ENCODE peak calls at places on chromosomes 1 and 21, in five cellular contexts. P, H, W, K and C are unnamed samples.

GRCh38 chr1:44608141-44608540 is 66.1 kb downstream of the TMEM53 start:
- DNase-seq in P (no peak), H (no peak), W (no peak), K (no peak), C (no peak)

GRCh38 chr1:167661527-167662436 is 31.8 kb downstream of the RCSD1 start:
- DNase-seq in P (no peak), H (peak), W (peak), K (peak), C (peak)

GRCh38 chr1:106523448-106523847 is 533.0 kb upstream of the PRMT6 start:
- DNase-seq in P (no peak), H (no peak), W (no peak), K (no peak), C (no peak)

GRCh38 chr1:240169188-240169587 is 77.5 kb downstream of the FMN2 start:
- DNase-seq in P (no peak), H (no peak), W (peak), K (peak), C (peak)

GRCh38 chr1:206809504-206810084 is 37.3 kb upstream of the IL10 start:
- DNase-seq in P (no peak), H (no peak), W (peak), K (peak), C (peak)

GRCh38 chr1:222195857-222196256 is 352.0 kb downstream of the HHIPL2 start:
- DNase-seq in P (no peak), H (no peak), W (no peak), K (no peak), C (no peak)

GRCh38 chr1:21331752-21332480 is 41.7 kb upstream of the ECE1 start:
- DNase-seq in P (no peak), H (no peak), W (no peak), K (no peak), C (no peak)

GRCh38 chr1:27869719-27870085 is 2.6 kb upstream of the THEMIS2 start:
- DNase-seq in P (no peak), H (no peak), W (no peak), K (no peak), C (no peak)

GRCh38 chr1:3357526-3358297 is 96.8 kb upstream of the ARHGEF16 start:
- DNase-seq in P (no peak), H (no peak), W (no peak), K (no peak), C (no peak)

GRCh38 chr1:20932437-20932977 is 145.4 kb upstream of the HP1BP3 start:
- DNase-seq in P (no peak), H (no peak), W (no peak), K (no peak), C (no peak)

GRCh38 chr1:121519042-121519755 is 334.4 kb downstream of the SRGAP2C start:
- DNase-seq in P (peak), H (no peak), W (peak), K (peak), C (no peak)

GRCh38 chr1:52259886-52260285 is 106.1 kb downstream of the CC2D1B start:
- DNase-seq in P (no peak), H (no peak), W (no peak), K (no peak), C (no peak)

GRCh38 chr1:236522937-236523703 is 662 bp upstream of the LGALS8 start:
- DNase-seq in P (no peak), H (no peak), W (no peak), K (no peak), C (no peak)

GRCh38 chr1:51926171-51926812 is 47.8 kb upstream of the NRDC start:
- DNase-seq in P (no peak), H (no peak), W (peak), K (peak), C (peak)

GRCh38 chr1:167510880-167511279 is 7.4 kb downstream of the CD247 start:
- DNase-seq in P (no peak), H (no peak), W (no peak), K (no peak), C (no peak)

GRCh38 chr1:204623894-204624361 is 61.6 kb downstream of the LRRN2 start:
- DNase-seq in P (no peak), H (no peak), W (no peak), K (no peak), C (no peak)

GRCh38 chr1:27807385-27807784 is 23.2 kb upstream of the PPP1R8 start:
- DNase-seq in P (no peak), H (no peak), W (peak), K (no peak), C (no peak)

GRCh38 chr1:47471163-47471562 is 33.3 kb downstream of the FOXD2 start:
- DNase-seq in P (no peak), H (no peak), W (peak), K (no peak), C (peak)

GRCh38 chr1:15997076-15997585 is 6.9 kb upstream of the SRARP start:
- DNase-seq in P (no peak), H (no peak), W (no peak), K (no peak), C (no peak)

GRCh38 chr1:45913183-45913924 is 109.9 kb downstream of the MAST2 start:
- DNase-seq in P (no peak), H (peak), W (peak), K (peak), C (peak)

GRCh38 chr1:53371121-53371666 is 43.3 kb upstream of the LRP8 start:
- DNase-seq in P (peak), H (no peak), W (no peak), K (no peak), C (no peak)

GRCh38 chr1:38915352-38915948 is 26.2 kb downstream of the RHBDL2 start:
- DNase-seq in P (no peak), H (peak), W (no peak), K (no peak), C (no peak)

GRCh38 chr1:205294175-205294913 is 27.2 kb downstream of the NUAK2 start:
- DNase-seq in P (no peak), H (peak), W (peak), K (peak), C (peak)

GRCh38 chr1:234826352-234826751 is 216.4 kb upstream of the IRF2BP2 start:
- DNase-seq in P (no peak), H (no peak), W (no peak), K (no peak), C (no peak)

GRCh38 chr1:87794788-87795614 is 466.3 kb downstream of the LMO4 start:
- DNase-seq in P (no peak), H (peak), W (peak), K (peak), C (peak)

GRCh38 chr1:74766579-74766978 is 33.6 kb downstream of the TYW3 start:
- DNase-seq in P (no peak), H (no peak), W (no peak), K (peak), C (no peak)

GRCh38 chr1:10651377-10651776 is 145.1 kb downstream of the CASZ1 start:
- DNase-seq in P (no peak), H (no peak), W (no peak), K (no peak), C (no peak)

GRCh38 chr1:246367046-246367445 is 140.0 kb downstream of the SMYD3 start:
- DNase-seq in P (no peak), H (no peak), W (peak), K (no peak), C (peak)

GRCh38 chr1:15427280-15427666 is 11.0 kb upstream of the CTRC start:
- DNase-seq in P (no peak), H (no peak), W (no peak), K (no peak), C (no peak)

GRCh38 chr21:8993284-8993942 is 1528.0 kb upstream of the TPTE start:
- DNase-seq in P (no peak), H (no peak), W (no peak), K (no peak), C (no peak)
- TF ChIP-seq CTCF in P (no peak), H (no peak), W (no peak), K (no peak), C (no peak)

DNA sequence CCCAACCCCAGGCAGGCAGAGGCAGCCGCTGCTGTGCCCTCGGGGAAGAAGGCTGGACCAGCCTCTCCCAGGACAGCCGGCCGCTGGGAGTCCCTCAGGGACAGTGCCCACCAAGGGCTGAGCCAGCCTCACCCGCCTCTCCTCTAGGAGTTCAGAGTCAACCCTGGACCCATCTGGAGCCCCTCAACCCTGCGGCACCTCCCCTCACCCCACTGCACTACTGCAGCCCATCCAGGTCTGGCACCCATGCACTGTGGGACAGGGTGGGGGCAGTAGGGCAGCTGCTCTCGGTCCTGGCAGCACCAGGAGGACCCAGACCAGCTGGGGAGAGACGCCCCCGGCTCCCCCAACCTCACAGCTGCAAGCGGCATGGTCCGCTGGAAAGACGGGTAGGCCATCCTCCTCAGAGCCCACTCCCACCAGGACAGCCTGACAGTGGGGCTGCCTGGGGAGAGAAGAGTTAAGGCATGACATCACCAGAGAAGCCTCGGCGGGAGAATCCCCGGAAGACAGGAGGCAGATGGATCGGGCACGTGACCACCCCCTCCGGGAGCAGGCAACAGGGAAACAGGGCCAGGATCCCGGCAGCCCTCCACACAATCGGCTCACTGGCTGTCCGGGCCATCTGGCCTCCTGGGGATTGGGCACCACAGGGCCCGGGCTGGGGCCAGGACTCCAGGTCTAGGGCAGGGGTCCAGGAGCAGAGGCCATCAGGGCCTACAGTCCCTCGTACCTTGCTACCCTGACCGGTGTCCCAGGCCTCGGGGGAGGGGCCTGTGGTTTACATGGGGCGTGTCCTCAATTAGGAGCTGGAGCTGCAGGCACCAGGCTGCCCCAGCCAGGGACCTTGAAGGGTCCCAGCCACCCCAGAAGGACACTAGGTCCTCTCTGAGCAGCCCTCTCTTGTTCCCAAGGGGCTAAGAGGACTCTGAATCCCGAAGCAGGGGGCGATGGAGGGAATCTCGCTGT is 3.1 kb downstream of the ACAP3 start:
- DNase-seq in P (peak), H (peak), W (peak), K (peak), C (peak)
- H3K4me3 ChIP-seq in P (peak), H (peak), W (peak), K (peak), C (peak)

GRCh38 chr1:194474701-194475100 is 1288.3 kb upstream of the B3GALT2 start:
- DNase-seq in P (no peak), H (no peak), W (no peak), K (no peak), C (no peak)
- TF ChIP-seq CTCF in P (no peak), H (no peak), W (no peak), K (no peak), C (no peak)

GRCh38 chr21:31733521-31734149 is 1.7 kb upstream of the SCAF4 start:
- DNase-seq in P (no peak), H (no peak), W (no peak), K (no peak), C (peak)

GRCh38 chr21:31731802-31732537 is at the start of gene SCAF4:
- DNase-seq in P (peak), H (peak), W (peak), K (peak), C (peak)

GRCh38 chr21:31732891-31733520 is 1.1 kb upstream of the SCAF4 start:
- DNase-seq in P (no peak), H (no peak), W (no peak), K (no peak), C (peak)

GRCh38 chr21:31732538-31732864 is 583 bp upstream of the SCAF4 start:
- DNase-seq in P (no peak), H (no peak), W (no peak), K (peak), C (no peak)

DNA sequence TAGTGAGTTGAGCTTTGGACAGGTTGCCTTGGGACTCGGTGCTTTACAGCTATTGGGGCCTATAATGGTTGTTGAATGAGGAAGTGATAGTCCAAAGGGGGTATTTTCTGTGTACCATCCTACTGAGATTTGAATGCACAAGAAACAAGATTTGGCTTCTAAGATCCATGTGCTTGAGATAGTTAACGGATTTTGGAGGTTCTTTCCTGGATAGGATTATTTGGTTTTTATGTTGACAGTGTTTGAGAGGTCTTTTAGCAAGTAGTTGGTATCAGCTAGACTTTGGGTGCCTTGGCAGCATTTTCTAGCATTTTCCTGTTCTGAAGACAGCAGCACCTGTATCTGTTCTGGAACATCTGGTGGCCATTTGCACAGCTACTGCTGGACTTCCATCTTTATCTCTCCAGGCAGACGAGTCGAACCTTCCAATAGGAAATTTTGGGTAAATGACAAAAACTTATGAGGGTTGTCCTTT is 3.6 kb upstream of the SCAF4 start:
- DNase-seq in P (no peak), H (no peak), W (no peak), K (no peak), C (no peak)
- H3K4me3 ChIP-seq in P (no peak), H (no peak), W (no peak), K (no peak), C (no peak)

DNA sequence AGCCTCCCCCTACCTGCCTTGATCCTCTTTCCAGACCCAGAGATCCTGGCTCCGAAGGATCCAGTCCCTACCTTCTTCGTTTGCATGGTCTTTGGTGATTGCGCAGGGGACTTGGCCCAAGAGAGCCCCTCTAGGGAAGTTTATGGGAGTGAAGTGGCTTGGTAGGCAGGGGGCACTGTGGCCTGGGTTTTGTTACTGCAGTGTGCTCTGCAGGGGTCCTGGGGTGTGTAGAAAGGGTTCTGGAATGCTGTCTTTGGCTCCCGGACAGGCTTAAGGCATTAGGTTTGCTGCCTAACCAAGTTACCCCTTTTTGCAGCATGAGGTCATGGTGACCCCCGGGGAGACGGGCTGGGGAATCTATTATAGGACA is 3.8 kb downstream of the ATP8B2 start:
- DNase-seq in P (no peak), H (no peak), W (peak), K (peak), C (peak)
- TF ChIP-seq CTCF in P (no peak), H (peak), W (peak), K (peak), C (peak)

GRCh38 chr1:214603819-214604252 is 841 bp downstream of the CENPF start:
- DNase-seq in P (no peak), H (no peak), W (no peak), K (no peak), C (no peak)

GRCh38 chr1:214604543-214604942 is 1.5 kb downstream of the CENPF start:
- DNase-seq in P (no peak), H (no peak), W (no peak), K (no peak), C (peak)

GRCh38 chr1:214602764-214603657 is at the start of gene CENPF:
- DNase-seq in P (peak), H (peak), W (peak), K (peak), C (peak)
- H3K4me3 ChIP-seq in P (peak), H (peak), W (peak), K (peak), C (peak)

GRCh38 chr1:241640149-241640866 is at the start of the genes CHML and OPN3:
- DNase-seq in P (peak), H (peak), W (peak), K (peak), C (peak)
- TF ChIP-seq CTCF in P (no peak), H (no peak), W (no peak), K (no peak), C (no peak)

GRCh38 chr1:6251233-6251632 is 7.3 kb downstream of the HES3 start:
- DNase-seq in P (no peak), H (no peak), W (no peak), K (no peak), C (no peak)

GRCh38 chr1:6247651-6248050 is 3.7 kb downstream of the HES3 start:
- DNase-seq in P (no peak), H (no peak), W (no peak), K (no peak), C (no peak)

GRCh38 chr1:6249732-6250689 is 6.0 kb downstream of the HES3 start:
- DNase-seq in P (no peak), H (no peak), W (no peak), K (no peak), C (no peak)

GRCh38 chr1:6248161-6248776 is 4.3 kb downstream of the HES3 start:
- DNase-seq in P (no peak), H (no peak), W (no peak), K (no peak), C (no peak)

DNA sequence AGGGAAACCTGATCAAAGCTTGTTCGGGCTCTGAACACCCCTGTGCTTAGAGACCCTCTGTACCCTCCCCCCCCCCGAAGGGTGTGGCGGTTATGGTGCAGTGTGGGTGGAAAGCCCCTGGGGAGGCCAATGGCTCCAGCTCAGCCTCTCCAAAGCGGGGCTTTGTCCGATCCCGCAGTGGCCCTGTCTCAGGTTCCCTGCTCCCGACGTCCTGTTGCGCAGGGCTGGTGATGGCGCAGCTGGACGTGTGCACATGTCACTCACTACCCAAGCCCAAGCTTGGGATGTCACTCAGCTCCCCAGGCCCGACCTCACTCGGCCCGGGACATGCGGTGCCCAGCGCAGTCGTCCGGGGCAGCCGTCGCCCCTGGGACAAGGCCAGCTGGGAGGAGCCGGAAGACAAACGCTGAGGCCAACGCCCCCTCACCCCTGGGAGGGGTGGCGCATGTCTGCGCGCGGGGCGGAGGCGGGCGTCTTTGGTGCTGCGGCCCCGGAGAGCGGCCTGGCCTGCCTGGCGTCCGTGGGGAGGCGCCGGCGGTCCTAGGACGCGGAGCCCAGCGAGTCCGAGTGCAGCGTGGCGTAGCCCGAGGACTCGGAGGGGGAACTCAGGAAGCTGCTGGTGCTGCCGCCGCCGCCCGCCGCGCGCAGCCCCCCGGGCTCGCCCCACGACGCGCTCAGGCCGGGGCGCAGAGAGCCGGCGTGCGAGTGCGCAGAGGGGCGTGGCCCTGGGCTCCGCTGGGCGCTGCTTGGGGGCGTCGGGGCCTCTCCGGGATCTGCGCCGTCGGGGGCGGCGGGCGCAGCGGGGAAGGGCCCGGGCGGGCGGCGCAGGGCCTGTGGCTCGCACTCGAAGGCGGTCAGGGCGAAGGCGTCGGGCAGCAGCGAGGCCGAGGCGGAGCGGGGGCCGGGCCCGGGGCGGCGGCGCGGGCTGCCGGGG is 5.1 kb downstream of the HES3 start:
- DNase-seq in P (no peak), H (no peak), W (no peak), K (no peak), C (peak)
- H3K4me3 ChIP-seq in P (no peak), H (no peak), W (no peak), K (no peak), C (no peak)

GRCh38 chr1:150560986-150561829 is 12.0 kb downstream of the ADAMTSL4 start:
- DNase-seq in P (peak), H (peak), W (peak), K (peak), C (peak)
- TF ChIP-seq CTCF in P (peak), H (peak), W (peak), K (peak), C (peak)